ENCODE peak calls at places on chromosomes 3 and 15, in five cellular contexts. S is body of pancreas, F is mesendoderm, T is Peyer's patch, X is caudate nucleus. M is an unnamed sample.

GRCh38 chr15:75750261-75751050 is 37.8 kb upstream of the CSPG4 start:
- DNase-seq in S (no peak), F (no peak), T (peak), X (no peak), M (no peak)

GRCh38 chr3:177995006-177995732 is 541.1 kb upstream of the KCNMB2 start:
- DNase-seq in S (no peak), F (no peak), T (no peak), X (no peak), M (no peak)

GRCh38 chr15:88995449-88995848 is 82.3 kb upstream of the MFGE8 start:
- DNase-seq in S (no peak), F (peak), T (no peak), X (no peak), M (no peak)

GRCh38 chr3:21417991-21418390 is 333.0 kb downstream of the ZNF385D start:
- DNase-seq in S (no peak), F (no peak), T (no peak), X (no peak), M (no peak)

GRCh38 chr3:129553771-129554170 is 10.8 kb downstream of the H1-8 start:
- DNase-seq in S (no peak), F (no peak), T (no peak), X (no peak), M (no peak)

GRCh38 chr3:147651107-147651506 is 241.9 kb downstream of the ZIC1 start:
- DNase-seq in S (no peak), F (no peak), T (no peak), X (no peak), M (peak)

GRCh38 chr3:852033-852432 is 240.8 kb upstream of the CNTN6 start:
- DNase-seq in S (no peak), F (peak), T (no peak), X (no peak), M (no peak)

GRCh38 chr3:55180161-55180560 is 252.3 kb upstream of the LRTM1 start:
- DNase-seq in S (no peak), F (no peak), T (no peak), X (no peak), M (no peak)

GRCh38 chr15:80179025-80179759 is 26.4 kb downstream of the FAH start:
- DNase-seq in S (no peak), F (no peak), T (no peak), X (no peak), M (no peak)

GRCh38 chr3:39127907-39128303 is 20.4 kb downstream of the TTC21A start:
- DNase-seq in S (no peak), F (no peak), T (peak), X (no peak), M (no peak)

GRCh38 chr3:65334045-65334665 is 646.4 kb upstream of the ADAMTS9 start:
- DNase-seq in S (peak), F (no peak), T (no peak), X (no peak), M (no peak)

GRCh38 chr15:90184119-90184785 is 16.9 kb upstream of the SEMA4B start:
- DNase-seq in S (peak), F (no peak), T (peak), X (peak), M (peak)

GRCh38 chr3:44914936-44915335 is 40.5 kb downstream of the TGM4 start:
- DNase-seq in S (no peak), F (peak), T (peak), X (no peak), M (no peak)

GRCh38 chr3:198113219-198114053 is 153.4 kb downstream of the LMLN start:
- DNase-seq in S (no peak), F (peak), T (no peak), X (no peak), M (no peak)

GRCh38 chr3:4595709-4596108 is 102.6 kb downstream of the ITPR1 start:
- DNase-seq in S (no peak), F (no peak), T (no peak), X (no peak), M (no peak)

GRCh38 chr15:42879390-42879912 is 41.1 kb downstream of the TTBK2 start:
- DNase-seq in S (peak), F (no peak), T (no peak), X (no peak), M (no peak)

GRCh38 chr3:134677196-134677986 is 26.6 kb upstream of the KY start:
- DNase-seq in S (no peak), F (peak), T (no peak), X (no peak), M (peak)

GRCh38 chr3:140244893-140245292 is 309.9 kb downstream of the CLSTN2 start:
- DNase-seq in S (no peak), F (peak), T (no peak), X (no peak), M (no peak)

GRCh38 chr3:112128843-112129727 is 4.0 kb downstream of the GCSAM start:
- DNase-seq in S (no peak), F (peak), T (peak), X (no peak), M (no peak)

GRCh38 chr3:12974819-12975218 is 98.4 kb downstream of the IQSEC1 start:
- DNase-seq in S (no peak), F (no peak), T (no peak), X (no peak), M (no peak)

DNA sequence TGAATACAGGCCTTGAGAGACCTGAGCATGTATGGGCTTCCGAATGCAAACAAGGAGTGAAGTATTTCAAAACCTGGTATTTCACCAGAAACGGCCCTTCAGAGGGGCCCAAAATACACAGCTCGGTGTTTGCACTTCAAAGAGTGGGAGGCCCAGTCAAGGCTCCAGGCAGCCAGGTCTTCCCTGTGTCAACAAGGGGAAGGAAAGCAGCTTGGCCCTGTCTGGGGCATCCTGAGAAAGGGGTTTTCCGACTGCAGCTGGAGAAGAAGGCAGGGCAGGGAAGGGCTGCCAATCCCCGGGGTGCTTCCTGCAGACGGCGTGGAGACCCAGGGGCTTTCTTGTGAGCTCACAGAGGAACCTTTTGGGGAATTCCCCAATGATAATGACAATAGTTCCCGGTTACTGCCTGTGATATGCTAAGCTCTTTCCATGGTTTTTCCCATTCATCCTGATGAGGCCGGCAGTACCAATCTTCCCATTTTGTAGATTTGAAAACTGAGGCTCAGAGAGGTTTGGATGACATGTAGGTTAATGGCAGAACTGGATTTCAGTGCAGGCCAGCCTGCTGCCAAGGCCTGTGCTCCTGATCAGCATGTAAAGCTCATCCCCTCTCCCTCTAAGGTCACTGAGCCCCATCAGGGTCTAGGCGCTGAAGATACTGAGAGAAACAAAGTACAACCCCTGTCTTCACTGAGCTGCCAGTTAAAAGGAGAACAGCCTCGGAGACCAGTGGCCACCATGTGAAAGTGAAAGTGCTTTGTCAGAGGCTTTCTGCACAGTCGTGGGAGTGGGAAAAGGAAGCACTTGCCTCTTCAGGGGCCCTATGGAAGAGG is 43.0 kb upstream of the TLE3 start:
- DNase-seq in S (peak), F (peak), T (peak), X (no peak), M (no peak)
- H3K27ac ChIP-seq in S (no peak), F (no peak), T (no peak), X (no peak), M (no peak)

DNA sequence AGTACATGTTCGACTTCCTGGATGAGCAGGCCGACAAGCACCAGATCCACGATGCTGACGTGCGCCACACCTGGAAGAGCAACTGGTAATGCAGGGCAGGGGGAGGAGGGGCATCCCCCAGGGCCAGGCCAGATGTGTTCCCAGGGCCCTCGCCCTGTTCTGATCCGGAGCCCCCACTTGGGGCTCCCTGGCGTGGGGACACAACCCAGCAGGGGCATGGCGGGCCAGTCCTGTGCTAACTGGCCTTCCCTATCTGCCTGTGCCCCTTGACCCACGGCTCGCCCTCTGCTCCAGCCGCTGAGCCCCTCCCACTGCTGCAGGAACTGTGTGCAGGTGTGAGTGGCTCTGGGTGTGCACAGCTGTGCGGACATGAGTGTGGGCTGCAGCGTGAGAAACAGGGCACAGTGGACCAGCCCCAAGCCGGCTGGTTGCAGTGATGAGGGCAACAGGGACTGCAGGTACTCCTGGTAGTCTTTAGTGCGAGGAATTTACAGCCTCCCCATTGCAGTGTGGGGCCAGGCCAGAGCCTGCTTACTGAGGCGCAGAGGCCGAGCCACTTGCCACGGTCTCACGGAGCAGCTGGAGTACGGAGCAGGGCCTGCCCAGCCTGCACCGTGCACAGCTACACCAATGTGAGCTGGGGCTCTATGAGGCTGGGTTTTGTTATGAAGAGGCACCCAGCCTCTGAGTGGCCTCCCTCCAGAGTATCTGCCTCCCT is 47.6 kb downstream of the PLXNA1 start:
- DNase-seq in S (no peak), F (no peak), T (no peak), X (no peak), M (no peak)
- H3K27ac ChIP-seq in S (no peak), F (no peak), T (no peak), X (no peak), M (no peak)

DNA sequence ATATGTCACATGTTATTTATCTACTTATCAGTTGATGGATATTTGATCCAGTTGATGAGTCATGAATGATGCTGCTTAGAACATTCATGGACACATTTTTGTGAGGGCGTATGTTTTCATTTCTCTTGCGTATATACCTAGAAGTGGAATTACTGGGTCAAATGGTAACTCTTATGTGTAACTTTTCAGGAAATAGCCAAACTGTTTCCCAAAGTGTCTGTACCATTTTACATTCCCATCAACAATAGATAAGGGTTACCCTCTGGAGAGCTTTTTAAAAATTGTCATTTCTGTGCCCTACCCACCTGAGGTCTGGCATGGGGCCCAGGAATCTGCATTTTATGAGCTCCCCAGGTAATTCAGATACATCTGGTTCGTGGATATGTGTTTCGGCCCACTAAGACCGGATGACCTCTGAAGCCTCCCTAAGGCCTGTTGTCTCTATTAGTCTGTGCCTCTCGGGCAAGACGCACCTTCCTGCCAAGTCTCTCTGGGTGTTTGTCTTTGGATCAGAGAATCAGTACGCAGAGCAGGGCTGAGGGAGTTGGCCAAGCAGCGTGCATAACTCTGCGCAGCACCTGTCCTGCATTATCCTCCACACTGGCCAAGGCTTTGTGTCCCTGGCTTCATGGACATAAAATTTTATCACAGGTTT is 180.9 kb downstream of the THSD4 start:
- DNase-seq in S (no peak), F (no peak), T (peak), X (no peak), M (no peak)
- H3K27ac ChIP-seq in S (no peak), F (no peak), T (peak), X (no peak), M (peak)

DNA sequence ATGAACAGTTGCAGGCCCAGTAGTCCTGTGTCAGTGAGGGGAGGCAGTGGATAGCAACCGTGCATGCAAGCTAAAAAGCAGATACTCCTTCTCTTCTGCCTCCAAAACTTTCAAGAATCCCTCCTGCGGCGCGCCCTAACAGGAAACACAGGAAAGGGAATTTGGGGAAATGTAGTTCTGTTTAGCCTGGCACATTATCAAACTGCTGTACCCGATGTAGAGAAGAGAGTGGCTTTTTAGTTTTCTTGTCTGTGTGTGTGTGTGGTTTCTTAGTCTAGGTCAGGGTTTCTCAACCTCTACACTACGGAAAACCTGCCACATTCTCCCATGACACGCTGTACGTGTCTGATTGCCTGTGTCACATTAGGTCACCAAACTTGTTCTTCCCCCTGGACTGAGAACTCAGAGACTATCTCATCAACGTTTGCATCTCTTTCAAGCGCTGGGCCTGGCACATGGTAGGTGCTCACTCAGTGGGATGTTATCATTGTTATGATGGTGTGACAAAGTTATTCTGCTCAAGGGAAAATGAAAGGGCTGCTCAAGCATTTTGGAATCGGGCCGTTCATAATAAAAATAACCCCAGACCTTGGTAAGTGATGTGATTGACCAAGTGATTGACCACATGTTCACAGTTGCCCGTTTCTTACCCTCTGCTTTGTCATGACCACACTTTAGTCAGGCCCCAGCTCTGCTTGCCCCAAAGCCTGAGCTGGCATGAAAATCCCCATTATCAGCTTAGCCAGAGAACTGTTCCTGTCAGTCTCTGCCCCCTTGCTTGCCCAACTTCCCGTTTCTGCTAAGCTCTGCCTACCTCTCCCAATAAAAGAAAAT is 33.2 kb downstream of the TM4SF4 start:
- DNase-seq in S (peak), F (no peak), T (no peak), X (no peak), M (no peak)
- H3K27ac ChIP-seq in S (no peak), F (no peak), T (no peak), X (no peak), M (peak)

M was measured in left ventricle myocardium inferior.